ENCODE peak calls at places on chromosomes 11 and 22, in six cellular contexts. One of them, this sample, is unnamed.

GRCh38 chr22:17268501-17269223 is 49.4 kb upstream of the ADA2 start:
- DNase-seq in thyroid gland: no peak
- DNase-seq in heart left ventricle: no peak
- DNase-seq in suprapubic skin: no peak
- DNase-seq in lower leg skin: no peak
- DNase-seq in ovary: no peak
- DNase-seq in this sample: no peak

GRCh38 chr22:49199224-49199623 is 628.4 kb downstream of the BRD1 start:
- DNase-seq in heart left ventricle: no peak
- DNase-seq in lower leg skin: peak; percentile 53
- DNase-seq in ovary: peak; percentile 6
- DNase-seq in thyroid gland: no peak
- DNase-seq in suprapubic skin: peak; percentile 25
- DNase-seq in this sample: no peak

GRCh38 chr22:44291265-44292006 is 21.3 kb downstream of the SHISAL1 start:
- DNase-seq in lower leg skin: no peak
- DNase-seq in suprapubic skin: no peak
- DNase-seq in heart left ventricle: no peak
- DNase-seq in ovary: no peak
- DNase-seq in thyroid gland: no peak
- DNase-seq in this sample: no peak

GRCh38 chr11:13384837-13385417 is 78.1 kb downstream of the BTBD10 start:
- DNase-seq in ovary: no peak
- DNase-seq in lower leg skin: no peak
- DNase-seq in thyroid gland: peak; percentile 54
- DNase-seq in heart left ventricle: no peak
- DNase-seq in suprapubic skin: no peak
- DNase-seq in this sample: peak; percentile 45

GRCh38 chr22:22342697-22343602 is 98.4 kb downstream of the VPREB1 start:
- DNase-seq in lower leg skin: no peak
- DNase-seq in ovary: no peak
- DNase-seq in suprapubic skin: no peak
- DNase-seq in heart left ventricle: no peak
- DNase-seq in thyroid gland: peak; percentile 95
- DNase-seq in this sample: peak; percentile 81

GRCh38 chr22:20639343-20639742 is 131.9 kb downstream of the MED15 start:
- DNase-seq in ovary: no peak
- DNase-seq in heart left ventricle: no peak
- DNase-seq in lower leg skin: no peak
- DNase-seq in thyroid gland: no peak
- DNase-seq in suprapubic skin: peak; percentile 5
- DNase-seq in this sample: no peak

GRCh38 chr11:66641834-66642233 is 3.3 kb downstream of the RBM4 start:
- DNase-seq in ovary: no peak
- DNase-seq in heart left ventricle: no peak
- DNase-seq in suprapubic skin: no peak
- DNase-seq in thyroid gland: peak; percentile 48
- DNase-seq in lower leg skin: no peak
- DNase-seq in this sample: no peak

GRCh38 chr22:19184276-19184997 is 5.9 kb upstream of the SLC25A1 start:
- DNase-seq in lower leg skin: no peak
- DNase-seq in thyroid gland: no peak
- DNase-seq in heart left ventricle: no peak
- DNase-seq in ovary: no peak
- DNase-seq in suprapubic skin: no peak
- DNase-seq in this sample: no peak

GRCh38 chr22:21984793-21985192 is 2.2 kb upstream of the TOP3B start:
- DNase-seq in thyroid gland: no peak
- DNase-seq in ovary: no peak
- DNase-seq in lower leg skin: no peak
- DNase-seq in heart left ventricle: no peak
- DNase-seq in suprapubic skin: no peak
- DNase-seq in this sample: peak; percentile 67

GRCh38 chr11:77879218-77879617 is 58.3 kb downstream of the AAMDC start:
- DNase-seq in heart left ventricle: peak; percentile 21
- DNase-seq in thyroid gland: peak; percentile 19
- DNase-seq in ovary: peak; percentile 67
- DNase-seq in suprapubic skin: no peak
- DNase-seq in lower leg skin: no peak
- DNase-seq in this sample: peak; percentile 29

GRCh38 chr11:13318498-13319295 is 41.1 kb downstream of the BMAL1 start:
- DNase-seq in lower leg skin: peak; percentile 15
- DNase-seq in ovary: no peak
- DNase-seq in suprapubic skin: no peak
- DNase-seq in heart left ventricle: no peak
- DNase-seq in thyroid gland: no peak
- DNase-seq in this sample: no peak

GRCh38 chr22:27720860-27721259 is 80.7 kb downstream of the MN1 start:
- DNase-seq in lower leg skin: no peak
- DNase-seq in suprapubic skin: no peak
- DNase-seq in ovary: no peak
- DNase-seq in heart left ventricle: no peak
- DNase-seq in thyroid gland: peak; percentile 26
- DNase-seq in this sample: no peak

GRCh38 chr11:118845369-118845768 is 38.3 kb upstream of the CXCR5 start:
- DNase-seq in thyroid gland: no peak
- DNase-seq in heart left ventricle: no peak
- DNase-seq in ovary: no peak
- DNase-seq in lower leg skin: no peak
- DNase-seq in suprapubic skin: no peak
- DNase-seq in this sample: no peak

GRCh38 chr11:26860411-26860810 is 133.5 kb upstream of the FIBIN start:
- DNase-seq in lower leg skin: no peak
- DNase-seq in ovary: no peak
- DNase-seq in thyroid gland: no peak
- DNase-seq in suprapubic skin: no peak
- DNase-seq in heart left ventricle: no peak
- DNase-seq in this sample: no peak

GRCh38 chr11:14980854-14981253 is 8.7 kb upstream of the CALCA start:
- DNase-seq in heart left ventricle: no peak
- DNase-seq in thyroid gland: no peak
- DNase-seq in ovary: no peak
- DNase-seq in lower leg skin: no peak
- DNase-seq in suprapubic skin: no peak
- DNase-seq in this sample: no peak

GRCh38 chr11:1290052-1291040 is 19.1 kb downstream of the TOLLIP start:
- DNase-seq in heart left ventricle: no peak
- DNase-seq in lower leg skin: no peak
- DNase-seq in ovary: peak; percentile 28
- DNase-seq in thyroid gland: no peak
- DNase-seq in suprapubic skin: peak; percentile 52
- DNase-seq in this sample: no peak
- TF ChIP-seq POLR2A in heart left ventricle: no peak
- TF ChIP-seq POLR2A in lower leg skin: no peak
- TF ChIP-seq POLR2A in ovary: no peak
- TF ChIP-seq POLR2A in thyroid gland: no peak
- TF ChIP-seq POLR2A in suprapubic skin: no peak
- TF ChIP-seq POLR2A in this sample: no peak

DNA sequence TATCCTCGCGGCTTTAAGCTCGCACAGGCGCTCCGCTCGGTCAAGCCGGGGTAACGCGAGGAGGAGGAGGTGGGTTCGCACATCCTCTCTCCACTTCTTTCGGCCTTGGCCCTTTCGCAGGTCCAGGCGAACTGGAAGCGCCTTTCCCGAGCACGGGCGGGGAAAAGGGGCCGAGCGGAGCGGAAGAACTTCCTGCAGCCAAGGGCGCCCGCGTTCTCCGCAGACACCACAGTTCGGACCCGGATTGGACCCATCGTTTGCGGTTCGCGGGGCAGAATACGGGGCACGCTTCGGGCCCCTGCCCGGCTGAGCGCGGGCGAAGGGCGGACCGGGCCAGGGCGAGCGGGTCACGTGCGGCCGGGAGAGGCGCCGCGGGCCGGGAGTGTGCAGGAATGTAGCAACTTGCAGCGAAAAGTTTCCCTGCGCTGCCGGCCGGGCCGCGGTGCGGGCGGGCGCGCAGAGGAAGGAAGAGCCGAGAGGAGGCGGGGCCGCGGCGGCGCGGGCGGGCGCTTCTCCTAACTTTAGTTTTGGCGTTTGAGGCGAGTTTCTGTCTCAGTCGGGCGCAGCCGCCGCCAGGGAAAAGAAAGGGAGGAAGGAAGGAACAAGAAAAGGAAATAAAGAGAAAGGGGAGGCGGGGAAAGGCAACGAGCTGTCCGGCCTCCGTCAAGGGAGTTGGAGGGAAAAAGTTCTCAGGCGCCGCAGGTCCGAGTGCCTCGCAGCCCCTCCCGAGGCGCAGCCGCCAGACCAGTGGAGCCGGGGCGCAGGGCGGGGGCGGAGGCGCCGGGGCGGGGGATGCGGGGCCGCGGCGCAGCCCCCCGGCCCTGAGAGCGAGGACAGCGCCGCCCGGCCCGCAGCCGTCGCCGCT is at the start of gene YAP1:
- DNase-seq in lower leg skin: peak; percentile 97
- DNase-seq in ovary: peak; percentile 94
- DNase-seq in heart left ventricle: peak; percentile 89
- DNase-seq in thyroid gland: peak; percentile 92
- DNase-seq in suprapubic skin: peak; percentile 92
- DNase-seq in this sample: peak; percentile 91
- TF ChIP-seq CTCF in lower leg skin: no peak
- TF ChIP-seq CTCF in ovary: peak; percentile 24
- TF ChIP-seq CTCF in heart left ventricle: no peak
- TF ChIP-seq CTCF in thyroid gland: no peak
- TF ChIP-seq CTCF in suprapubic skin: no peak
- TF ChIP-seq CTCF in this sample: no peak

GRCh38 chr11:87368876-87369480 is 331.2 kb downstream of the TMEM135 start:
- DNase-seq in ovary: no peak
- DNase-seq in thyroid gland: no peak
- DNase-seq in lower leg skin: no peak
- DNase-seq in suprapubic skin: no peak
- DNase-seq in heart left ventricle: peak; percentile 15
- DNase-seq in this sample: no peak
- TF ChIP-seq POLR2A in ovary: no peak
- TF ChIP-seq POLR2A in thyroid gland: no peak
- TF ChIP-seq POLR2A in lower leg skin: no peak
- TF ChIP-seq POLR2A in suprapubic skin: no peak
- TF ChIP-seq POLR2A in heart left ventricle: no peak
- TF ChIP-seq POLR2A in this sample: no peak

GRCh38 chr11:128642571-128642970 is 51.3 kb upstream of the FLI1 start:
- DNase-seq in suprapubic skin: no peak
- DNase-seq in thyroid gland: no peak
- DNase-seq in lower leg skin: no peak
- DNase-seq in ovary: no peak
- DNase-seq in heart left ventricle: no peak
- DNase-seq in this sample: no peak

GRCh38 chr11:128645968-128646367 is 47.9 kb upstream of the FLI1 start:
- DNase-seq in lower leg skin: no peak
- DNase-seq in ovary: no peak
- DNase-seq in heart left ventricle: no peak
- DNase-seq in thyroid gland: no peak
- DNase-seq in suprapubic skin: no peak
- DNase-seq in this sample: no peak

GRCh38 chr11:128648711-128649110 is 45.2 kb upstream of the FLI1 start:
- DNase-seq in ovary: no peak
- DNase-seq in lower leg skin: no peak
- DNase-seq in suprapubic skin: no peak
- DNase-seq in heart left ventricle: no peak
- DNase-seq in thyroid gland: no peak
- DNase-seq in this sample: no peak

GRCh38 chr11:128643661-128644060 is 50.2 kb upstream of the FLI1 start:
- DNase-seq in heart left ventricle: no peak
- DNase-seq in ovary: no peak
- DNase-seq in thyroid gland: no peak
- DNase-seq in suprapubic skin: no peak
- DNase-seq in lower leg skin: no peak
- DNase-seq in this sample: no peak
- TF ChIP-seq CTCF in heart left ventricle: no peak
- TF ChIP-seq CTCF in ovary: no peak
- TF ChIP-seq CTCF in thyroid gland: no peak
- TF ChIP-seq CTCF in suprapubic skin: no peak
- TF ChIP-seq CTCF in lower leg skin: no peak
- TF ChIP-seq CTCF in this sample: no peak

GRCh38 chr11:279966-280761 is 2.0 kb downstream of the NLRP6 start:
- DNase-seq in ovary: peak; percentile 42
- DNase-seq in lower leg skin: peak; percentile 84
- DNase-seq in suprapubic skin: peak; percentile 66
- DNase-seq in thyroid gland: peak; percentile 34
- DNase-seq in heart left ventricle: peak; percentile 13
- DNase-seq in this sample: no peak
- TF ChIP-seq POLR2A in ovary: no peak
- TF ChIP-seq POLR2A in lower leg skin: no peak
- TF ChIP-seq POLR2A in suprapubic skin: no peak
- TF ChIP-seq POLR2A in thyroid gland: no peak
- TF ChIP-seq POLR2A in heart left ventricle: no peak
- TF ChIP-seq POLR2A in this sample: no peak

GRCh38 chr22:30940655-30941362 is 27.8 kb downstream of the MORC2 start:
- DNase-seq in suprapubic skin: no peak
- DNase-seq in heart left ventricle: no peak
- DNase-seq in lower leg skin: no peak
- DNase-seq in thyroid gland: no peak
- DNase-seq in ovary: no peak
- DNase-seq in this sample: no peak
- TF ChIP-seq CTCF in suprapubic skin: no peak
- TF ChIP-seq CTCF in heart left ventricle: no peak
- TF ChIP-seq CTCF in lower leg skin: no peak
- TF ChIP-seq CTCF in thyroid gland: no peak
- TF ChIP-seq CTCF in ovary: no peak
- TF ChIP-seq CTCF in this sample: no peak

This sample was measured in testis.